ENCODE peak calls at places on chromosomes 11 and 22, in six cellular contexts. P is HCT116, H is H1, Y is K562, W is GM12878, Q is HepG2. L is an unnamed sample.

GRCh38 chr11:126492331-126492730 is 136.8 kb downstream of the ST3GAL4 start:
- DNase-seq in P (no peak), W (no peak), Q (no peak), H (no peak), Y (no peak), L (no peak)

GRCh38 chr11:8683115-8683807 is 669 bp downstream of the RPL27A start:
- DNase-seq in H (no peak), W (no peak), Y (no peak), Q (no peak), P (no peak), L (no peak)

GRCh38 chr11:2769779-2770555 is 70.2 kb upstream of the KCNQ1OT1 start:
- DNase-seq in H (no peak), W (no peak), Q (no peak), Y (no peak), P (no peak), L (no peak)

GRCh38 chr22:27247691-27248434 is 553.7 kb downstream of the MN1 start:
- DNase-seq in H (no peak), P (no peak), Y (no peak), W (no peak), Q (no peak), L (no peak)

GRCh38 chr11:114133548-114134329 is 74.2 kb downstream of the ZBTB16 start:
- DNase-seq in Q (no peak), H (no peak), W (no peak), Y (no peak), P (no peak), L (no peak)

GRCh38 chr22:49079027-49079725 is 748.5 kb downstream of the BRD1 start:
- DNase-seq in Y (no peak), P (no peak), H (no peak), Q (no peak), W (no peak), L (no peak)

GRCh38 chr11:77752518-77752917 is 68.0 kb downstream of the RSF1 start:
- DNase-seq in W (no peak), P (no peak), Y (no peak), Q (no peak), H (peak), L (peak)

GRCh38 chr22:46070215-46070721 is 80.1 kb upstream of the PPARA start:
- DNase-seq in P (no peak), H (no peak), Q (peak), Y (no peak), W (no peak), L (no peak)

GRCh38 chr11:103035656-103036434 is 56.1 kb downstream of the DCUN1D5 start:
- DNase-seq in P (peak), W (peak), Y (peak), Q (peak), H (no peak), L (peak)

GRCh38 chr11:32434387-32435151 is 770 bp downstream of the WT1 start:
- DNase-seq in H (no peak), Y (peak), Q (peak), W (no peak), P (no peak), L (no peak)

GRCh38 chr11:121552160-121552559 is 99.4 kb upstream of the SORL1-AS1 start:
- DNase-seq in Q (no peak), Y (no peak), H (no peak), W (no peak), P (no peak), L (no peak)

GRCh38 chr11:66036334-66036710 is 10.0 kb upstream of the CATSPER1 start:
- DNase-seq in H (no peak), P (no peak), W (no peak), Q (no peak), Y (no peak), L (no peak)

GRCh38 chr11:114942207-114942606 is 263.9 kb downstream of the NXPE2 start:
- DNase-seq in Y (no peak), Q (no peak), P (no peak), H (no peak), W (no peak), L (no peak)

GRCh38 chr22:22410121-22410520 is 98.4 kb downstream of the ZNF280B start:
- DNase-seq in W (no peak), H (no peak), P (no peak), Q (no peak), Y (no peak), L (no peak)

GRCh38 chr11:43837879-43838278 is 42.8 kb upstream of the ALKBH3 start:
- DNase-seq in Y (no peak), W (no peak), Q (no peak), H (no peak), P (no peak), L (no peak)

GRCh38 chr11:130801287-130802146 is 114.8 kb downstream of the SNX19 start:
- DNase-seq in W (no peak), Q (no peak), H (no peak), P (no peak), Y (no peak), L (no peak)

GRCh38 chr11:79390477-79390876 is 50.4 kb downstream of the TENM4 start:
- DNase-seq in Y (no peak), Q (no peak), H (no peak), P (no peak), W (no peak), L (no peak)

GRCh38 chr11:19892387-19892786 is 179.8 kb downstream of the NAV2 start:
- DNase-seq in Q (no peak), P (no peak), H (no peak), W (no peak), Y (no peak), L (no peak)

GRCh38 chr11:46183819-46184218 is 62.6 kb upstream of the PHF21A start:
- DNase-seq in Y (no peak), W (no peak), H (no peak), P (no peak), Q (no peak), L (no peak)

GRCh38 chr11:27718346-27718852 is 18.1 kb upstream of the BDNF start:
- DNase-seq in P (peak), W (no peak), Q (no peak), Y (no peak), H (no peak), L (peak)

GRCh38 chr11:129828301-129828836 is 12.7 kb downstream of the TMEM45B start:
- DNase-seq in W (no peak), H (no peak), Y (no peak), Q (peak), P (peak), L (no peak)

GRCh38 chr11:79200398-79201070 is 240.3 kb downstream of the TENM4 start:
- DNase-seq in Y (no peak), W (no peak), P (no peak), H (no peak), Q (no peak), L (no peak)

GRCh38 chr11:74677131-74677530 is 54.1 kb downstream of the CHRDL2 start:
- DNase-seq in W (no peak), Q (no peak), H (no peak), Y (no peak), P (no peak), L (no peak)

GRCh38 chr22:19932367-19933206 is 9.0 kb upstream of the COMT start:
- DNase-seq in Y (no peak), Q (no peak), W (no peak), P (no peak), H (no peak), L (no peak)

GRCh38 chr11:12287009-12287373 is 90.4 kb upstream of the PARVA start:
- DNase-seq in Q (peak), Y (peak), P (peak), W (no peak), H (no peak), L (peak)

GRCh38 chr11:116856423-116856822 is 19.0 kb upstream of the APOA1 start:
- DNase-seq in P (no peak), W (no peak), Y (no peak), H (no peak), Q (no peak), L (no peak)

GRCh38 chr11:7965386-7965785 is at the start of gene NLRP10:
- DNase-seq in P (no peak), H (no peak), Q (no peak), W (no peak), Y (no peak), L (no peak)

GRCh38 chr11:1762537-1763302 is 1.0 kb downstream of the CTSD start:
- DNase-seq in P (peak), Y (peak), W (no peak), H (no peak), Q (peak), L (no peak)

GRCh38 chr11:72831521-72832300 is 17.5 kb downstream of the ATG16L2 start:
- DNase-seq in W (no peak), Y (peak), Q (peak), P (peak), H (peak), L (peak)

GRCh38 chr11:16356751-16357365 is 512 bp upstream of the SOX6 start:
- DNase-seq in Q (no peak), P (no peak), Y (no peak), W (no peak), H (no peak), L (no peak)

GRCh38 chr11:57460017-57460755 is at the start of gene RTN4RL2:
- DNase-seq in W (no peak), H (no peak), Y (peak), P (peak), Q (peak), L (no peak)

GRCh38 chr22:41725510-41726110 is 26.3 kb downstream of the MEI1 start:
- DNase-seq in H (no peak), W (no peak), Q (peak), Y (peak), P (no peak), L (no peak)

GRCh38 chr11:88352139-88352538 is 14.6 kb upstream of the CTSC start:
- DNase-seq in H (no peak), P (no peak), Q (no peak), Y (no peak), W (no peak), L (no peak)

GRCh38 chr11:130070109-130070828 is 575 bp downstream of the APLP2 start:
- DNase-seq in P (no peak), H (no peak), Q (no peak), Y (peak), W (no peak), L (no peak)

GRCh38 chr11:111660822-111661221 is 58.6 kb downstream of the SIK2 start:
- DNase-seq in Y (no peak), W (no peak), H (no peak), P (no peak), Q (no peak), L (no peak)

GRCh38 chr11:95228081-95228859 is 2.7 kb downstream of the SESN3 start:
- DNase-seq in P (no peak), H (no peak), W (no peak), Y (no peak), Q (no peak), L (no peak)

GRCh38 chr11:61581931-61582330 is 1.1 kb upstream of the SYT7 start:
- DNase-seq in W (no peak), H (no peak), Y (no peak), P (no peak), Q (no peak), L (no peak)

GRCh38 chr11:62710001-62710345 is 2.5 kb downstream of the GNG3 start:
- DNase-seq in H (no peak), P (no peak), Q (no peak), W (no peak), Y (no peak), L (no peak)

GRCh38 chr11:91248199-91248807 is 976.3 kb upstream of the FAT3 start:
- DNase-seq in Q (peak), P (peak), Y (peak), W (no peak), H (no peak), L (peak)

GRCh38 chr11:73380321-73380720 is 4.1 kb downstream of the RELT start:
- DNase-seq in P (no peak), W (no peak), Y (no peak), H (no peak), Q (no peak), L (no peak)

DNA sequence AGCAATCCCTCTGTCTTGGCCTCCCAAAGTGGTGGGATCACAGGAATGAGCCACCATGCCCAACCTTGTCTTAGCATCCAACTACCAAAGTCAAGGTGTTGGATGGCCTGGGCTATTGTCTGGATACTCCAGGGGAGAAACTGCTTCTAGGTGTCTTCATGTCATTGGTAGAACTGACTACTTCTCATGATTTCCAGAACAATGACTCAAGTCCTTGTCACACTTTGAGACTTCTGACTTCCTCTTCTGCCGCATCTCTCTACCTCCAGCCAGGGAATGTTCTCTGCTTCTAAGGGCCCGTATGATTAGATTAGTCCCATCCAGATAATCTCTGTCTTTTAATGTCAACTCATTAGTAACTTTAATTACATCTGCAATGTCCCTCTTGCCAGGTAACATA is 30.6 kb downstream of the APOL6 start:
- DNase-seq in H (no peak), Q (no peak), P (no peak), W (no peak), Y (no peak), L (no peak)
- TF ChIP-seq ZNF274 in H (no peak), Q (no peak), P (no peak), W (no peak), Y (no peak), L (no peak)

GRCh38 chr11:69213315-69213714 is 57.6 kb downstream of the SMIM38 start:
- DNase-seq in W (peak), P (no peak), Q (no peak), H (no peak), Y (no peak), L (no peak)
- H3K9ac ChIP-seq in W (no peak), P (no peak), Q (no peak), H (no peak), Y (no peak), L (no peak)

GRCh38 chr11:87092567-87092966 is 54.8 kb downstream of the TMEM135 start:
- DNase-seq in W (no peak), P (no peak), Q (no peak), Y (no peak), H (no peak), L (no peak)

GRCh38 chr11:87092159-87092558 is 54.4 kb downstream of the TMEM135 start:
- DNase-seq in P (no peak), Y (no peak), Q (no peak), H (no peak), W (no peak), L (no peak)

GRCh38 chr11:87101956-87102355 is 64.2 kb downstream of the TMEM135 start:
- DNase-seq in H (no peak), W (no peak), Q (no peak), P (no peak), Y (no peak), L (no peak)

GRCh38 chr11:87097582-87097981 is 59.8 kb downstream of the TMEM135 start:
- DNase-seq in Q (peak), W (no peak), P (peak), H (no peak), Y (peak), L (peak)
- TF ChIP-seq ZNF274 in Q (no peak), W (no peak), P (no peak), H (no peak), Y (no peak), L (no peak)

GRCh38 chr11:128523616-128524015 is 63.7 kb downstream of the ETS1 start:
- DNase-seq in W (no peak), Y (no peak), Q (no peak), P (no peak), H (no peak), L (no peak)
- H3K9ac ChIP-seq in W (peak), Y (no peak), Q (no peak), P (peak), H (no peak), L (no peak)

GRCh38 chr22:31083377-31083768 is 2.3 kb downstream of the SMTN start:
- DNase-seq in H (no peak), Q (no peak), P (no peak), Y (no peak), W (no peak), L (no peak)
- TF ChIP-seq ZNF274 in H (no peak), Q (no peak), P (no peak), Y (no peak), W (no peak), L (no peak)